ENCODE peak calls at places on chromosomes 12 and 14, in four cellular contexts. O is IMR-90, R is AG04450, U is spleen. S is an unnamed sample. For H3K9me3, the result is how much of the 10 kb centered on the place peaks cover.

GRCh38 chr14:71554959-71555612 is 377.1 kb upstream of the RGS6 start:
- DNase-seq in O (no peak), R (no peak), U (no peak), S (no peak)

GRCh38 chr14:90677484-90678045 is 138.7 kb downstream of the TTC7B start:
- DNase-seq in R (no peak), U (no peak), O (peak), S (no peak)

GRCh38 chr12:83114042-83114441 is 427.3 kb downstream of the TMTC2 start:
- DNase-seq in O (no peak), R (no peak), U (no peak), S (no peak)

GRCh38 chr14:91270619-91271018 is 26.1 kb upstream of the GPR68 start:
- DNase-seq in R (no peak), U (no peak), O (no peak), S (no peak)

GRCh38 chr14:76948213-76948947 is 80.1 kb downstream of the IRF2BPL start:
- DNase-seq in R (no peak), O (no peak), U (no peak), S (no peak)

GRCh38 chr12:15684896-15685658 is 104.1 kb downstream of the EPS8 start:
- DNase-seq in U (no peak), O (no peak), R (no peak), S (no peak)

GRCh38 chr12:88693837-88694445 is 113.7 kb upstream of the KITLG start:
- DNase-seq in O (peak), R (no peak), U (no peak), S (no peak)

GRCh38 chr12:7905071-7905470 is 30.9 kb downstream of the SLC2A3 start:
- DNase-seq in U (no peak), R (no peak), O (no peak), S (no peak)

GRCh38 chr14:55532645-55533309 is 47.2 kb upstream of the KTN1 start:
- DNase-seq in U (no peak), O (no peak), R (no peak), S (no peak)

GRCh38 chr14:58353516-58354299 is 42.0 kb upstream of the TOMM20L start:
- DNase-seq in O (no peak), R (no peak), U (no peak), S (no peak)

GRCh38 chr14:92717571-92718042 is 30.8 kb downstream of the LGMN start:
- DNase-seq in U (no peak), O (no peak), R (no peak), S (no peak)

GRCh38 chr14:93059260-93059659 is 56.5 kb downstream of the ITPK1 start:
- DNase-seq in R (no peak), U (no peak), O (no peak), S (no peak)

GRCh38 chr12:76030378-76031080 is 1.0 kb downstream of the PHLDA1 start:
- DNase-seq in R (no peak), U (peak), O (peak), S (peak)

GRCh38 chr14:52227559-52228222 is 39.8 kb upstream of the PTGDR start:
- DNase-seq in O (no peak), U (no peak), R (no peak), S (no peak)

GRCh38 chr12:76029982-76030377 is 1.6 kb downstream of the PHLDA1 start:
- DNase-seq in U (no peak), R (no peak), O (peak), S (no peak)

GRCh38 chr14:74909911-74910310 is 13.1 kb downstream of the RPS6KL1 start:
- DNase-seq in U (no peak), O (no peak), R (no peak), S (no peak)

GRCh38 chr12:108679282-108679681 is 45.6 kb upstream of the SELPLG start:
- DNase-seq in O (no peak), U (no peak), R (no peak), S (no peak)

GRCh38 chr12:5479761-5480160 is 47.9 kb downstream of the NTF3 start:
- DNase-seq in O (no peak), U (no peak), R (no peak), S (no peak)

GRCh38 chr12:20272801-20273200 is 95.5 kb upstream of the PDE3A start:
- DNase-seq in O (no peak), R (no peak), U (no peak), S (no peak)

GRCh38 chr12:92108651-92109050 is 37.0 kb downstream of the BTG1 start:
- DNase-seq in R (peak), U (no peak), O (peak), S (no peak)

GRCh38 chr12:129701536-129702165 is 202.2 kb downstream of the TMEM132D start:
- DNase-seq in U (no peak), R (no peak), O (no peak), S (no peak)

GRCh38 chr12:88627501-88627900 is 47.2 kb upstream of the KITLG start:
- DNase-seq in U (no peak), O (peak), R (no peak), S (no peak)

GRCh38 chr14:28653521-28653920 is 113.1 kb upstream of the FOXG1 start:
- DNase-seq in O (peak), U (no peak), R (no peak), S (no peak)

GRCh38 chr12:27260746-27261145 is 16.7 kb downstream of the STK38L start:
- DNase-seq in U (no peak), O (peak), R (no peak), S (no peak)

GRCh38 chr12:2311001-2311778 is 258.4 kb downstream of the CACNA1C start:
- DNase-seq in O (peak), U (no peak), R (peak), S (no peak)

GRCh38 chr14:32761381-32761968 is 177.2 kb upstream of the NPAS3 start:
- DNase-seq in R (no peak), U (no peak), O (no peak), S (no peak)

GRCh38 chr12:9742665-9743064 is 9.8 kb upstream of the CLECL1 start:
- DNase-seq in O (no peak), R (no peak), U (peak), S (no peak)

GRCh38 chr14:72613196-72613974 is 280.5 kb downstream of the DPF3 start:
- DNase-seq in U (peak), O (no peak), R (no peak), S (no peak)

GRCh38 chr14:100091386-100091785 is 26.2 kb downstream of the EVL start:
- DNase-seq in R (no peak), U (no peak), O (no peak), S (no peak)

GRCh38 chr12:124032265-124032886 is 59.4 kb downstream of the ZNF664 start:
- DNase-seq in O (peak), R (no peak), U (no peak), S (peak)

GRCh38 chr14:101412741-101413140 is 148.6 kb upstream of the DIO3 start:
- DNase-seq in R (no peak), U (no peak), O (no peak), S (no peak)

DNA sequence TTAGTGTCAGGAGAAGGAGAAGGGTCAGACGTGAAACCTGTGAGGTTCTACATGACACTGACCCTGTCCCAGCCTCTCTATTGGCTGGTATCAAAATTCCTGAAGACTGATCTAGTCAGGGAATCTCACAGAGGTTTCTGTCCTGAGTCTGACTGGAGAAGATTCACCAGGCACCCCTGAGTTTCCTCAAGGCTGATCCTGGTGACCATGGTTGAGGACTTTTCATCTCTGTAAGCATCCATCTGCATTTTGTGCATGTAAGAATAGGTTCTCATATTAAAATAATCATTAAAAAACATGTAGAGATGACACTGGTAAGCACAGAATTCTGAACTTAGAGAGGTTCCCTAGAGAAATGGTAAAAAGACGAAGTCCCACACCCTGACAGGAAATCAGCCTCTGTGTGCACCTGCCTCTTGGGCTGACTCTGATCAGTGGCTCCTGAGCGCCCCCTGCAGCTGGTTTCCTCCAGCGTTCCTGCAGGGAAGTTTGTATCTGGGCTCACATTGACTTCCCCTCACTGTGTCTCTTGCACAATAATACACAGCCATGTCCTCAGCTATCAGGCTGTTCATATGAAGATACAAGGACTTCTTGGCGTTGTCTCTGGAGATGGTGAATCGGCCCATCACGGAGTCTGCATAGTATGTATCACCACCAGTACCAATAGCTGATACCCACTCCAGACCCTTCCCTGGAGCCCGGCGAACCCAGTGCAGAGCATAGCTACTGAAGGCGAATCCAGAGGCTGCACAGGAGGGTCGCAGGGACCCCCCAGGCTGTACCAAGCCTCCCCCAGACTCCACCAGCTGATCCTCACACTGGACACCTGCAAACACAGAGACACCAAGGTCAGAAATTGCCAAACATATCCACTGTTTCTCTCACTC is 991.9 kb downstream of the TMEM121 start:
- DNase-seq in U (peak), O (no peak), R (no peak), S (peak)
- H3K9me3 ChIP-seq in U (under half), O (under half), R (under half), S (under half)

GRCh38 chr12:28367326-28367725 is 177.1 kb downstream of the CCDC91 start:
- DNase-seq in R (no peak), O (no peak), U (no peak), S (no peak)

GRCh38 chr12:28374556-28374955 is 184.3 kb downstream of the CCDC91 start:
- DNase-seq in O (peak), R (no peak), U (no peak), S (no peak)

GRCh38 chr12:28367993-28368392 is 177.7 kb downstream of the CCDC91 start:
- DNase-seq in O (no peak), R (no peak), U (no peak), S (no peak)

GRCh38 chr12:28369483-28369882 is 179.2 kb downstream of the CCDC91 start:
- DNase-seq in R (no peak), O (no peak), U (no peak), S (no peak)
- H3K9me3 ChIP-seq in R (under half), O (under half), U (half or more), S (under half)

DNA sequence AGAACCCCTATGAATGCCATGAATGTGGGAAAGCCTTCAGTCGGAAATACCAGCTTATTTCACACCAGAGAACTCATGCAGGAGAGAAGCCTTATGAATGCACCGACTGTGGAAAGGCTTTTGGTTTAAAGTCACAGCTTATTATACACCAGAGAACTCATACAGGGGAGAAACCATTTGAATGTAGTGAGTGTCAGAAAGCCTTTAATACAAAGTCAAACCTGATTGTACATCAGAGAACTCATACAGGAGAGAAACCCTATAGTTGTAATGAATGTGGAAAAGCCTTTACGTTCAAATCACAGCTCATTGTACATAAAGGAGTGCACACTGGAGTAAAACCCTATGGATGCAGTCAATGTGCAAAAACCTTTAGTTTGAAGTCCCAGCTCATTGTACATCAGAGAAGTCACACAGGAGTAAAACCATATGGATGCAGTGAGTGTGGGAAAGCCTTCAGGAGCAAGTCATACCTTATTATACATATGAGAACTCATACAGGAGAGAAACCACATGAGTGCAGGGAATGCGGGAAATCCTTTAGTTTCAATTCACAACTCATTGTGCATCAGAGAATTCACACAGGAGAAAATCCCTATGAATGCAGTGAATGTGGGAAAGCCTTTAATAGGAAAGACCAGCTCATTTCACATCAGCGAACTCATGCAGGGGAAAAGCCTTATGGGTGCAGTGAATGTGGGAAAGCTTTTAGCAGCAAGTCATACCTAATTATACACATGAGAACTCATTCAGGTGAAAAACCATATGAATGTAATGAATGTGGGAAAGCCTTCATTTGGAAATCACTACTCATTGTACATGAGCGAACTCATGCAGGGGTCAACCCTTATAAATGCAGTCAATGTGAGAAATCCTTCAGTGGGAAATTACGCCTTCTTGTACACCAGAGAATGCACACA is 22.3 kb downstream of the ZNF268 start:
- DNase-seq in O (peak), R (no peak), U (no peak), S (no peak)
- H3K9me3 ChIP-seq in O (half or more), R (under half), U (half or more), S (half or more)

GRCh38 chr14:24401810-24402702 is 3.3 kb downstream of the NYNRIN start:
- DNase-seq in U (no peak), R (no peak), O (no peak), S (no peak)
- H3K9me3 ChIP-seq in U (under half), R (under half), O (under half), S (under half)

DNA sequence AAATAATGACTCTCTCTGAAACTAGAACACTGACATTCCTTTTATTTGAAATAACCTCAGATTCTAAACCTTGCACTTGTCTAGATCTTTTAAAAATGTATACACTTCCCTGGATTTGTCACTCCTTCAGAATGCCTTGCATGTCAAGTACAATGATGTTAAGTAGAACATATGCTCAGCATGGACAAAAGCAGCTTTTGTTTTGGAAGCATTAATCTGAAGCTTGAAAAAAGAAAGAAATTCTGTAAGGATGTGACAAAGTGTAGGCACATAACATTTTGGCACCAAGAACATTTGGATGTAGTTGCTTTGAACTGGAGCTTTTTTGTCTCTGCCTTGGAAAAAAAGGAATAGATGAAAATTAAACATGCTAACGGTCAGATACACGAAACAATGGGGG is 95.7 kb upstream of the RPL10L start:
- DNase-seq in O (no peak), U (no peak), R (no peak), S (no peak)
- H3K9me3 ChIP-seq in O (under half), U (under half), R (under half), S (under half)

GRCh38 chr12:133063556-133063955 is 17.2 kb upstream of the ZNF140 start:
- DNase-seq in U (no peak), R (no peak), O (no peak), S (no peak)
- H3K9me3 ChIP-seq in U (half or more), R (half or more), O (half or more), S (half or more)

GRCh38 chr12:121590476-121591143 is 9.8 kb upstream of the KDM2B start:
- DNase-seq in R (no peak), O (peak), U (no peak), S (peak)

GRCh38 chr12:121596526-121596925 is 15.7 kb upstream of the KDM2B start:
- DNase-seq in U (no peak), O (no peak), R (no peak), S (no peak)

GRCh38 chr12:121592323-121592722 is 11.5 kb upstream of the KDM2B start:
- DNase-seq in O (no peak), R (no peak), U (no peak), S (no peak)

GRCh38 chr12:121598672-121599287 is 18.0 kb upstream of the KDM2B start:
- DNase-seq in R (no peak), O (no peak), U (no peak), S (no peak)

DNA sequence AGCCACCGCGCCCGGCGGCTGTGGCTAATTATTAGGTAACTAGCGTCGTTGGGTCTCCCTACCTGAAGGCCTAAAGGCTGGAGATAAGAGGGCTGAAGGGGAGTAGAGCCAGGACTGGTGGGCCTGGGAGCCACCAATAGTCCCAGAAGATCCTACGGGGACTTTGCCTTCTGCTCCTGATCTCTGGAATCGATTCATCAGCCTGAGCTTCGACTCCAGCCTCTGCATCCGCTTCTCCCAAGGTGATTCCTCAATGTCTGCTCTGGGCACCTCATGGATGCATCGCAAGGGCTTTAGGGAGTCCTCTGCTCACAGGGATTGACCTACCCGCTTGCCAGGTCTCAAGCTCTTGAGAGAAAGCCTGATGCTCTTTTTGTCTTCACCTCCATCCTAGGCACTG is 14.7 kb upstream of the KDM2B start:
- DNase-seq in R (no peak), O (no peak), U (no peak), S (no peak)
- H3K9me3 ChIP-seq in R (under half), O (under half), U (under half), S (under half)